ENCODE peak calls at places on chromosomes 11 and 22, in eight cellular contexts. One of them, this sample, is unnamed. For H3K4me1, the result is how much of the 10 kb centered on the place peaks cover.

GRCh38 chr11:123561046-123561781 is 93.2 kb downstream of the SCN3B start:
- DNase-seq in adrenal gland: no peak
- DNase-seq in left ventricle myocardium inferior: peak
- DNase-seq in GM23338: peak
- DNase-seq in A549: no peak
- DNase-seq in MM.1S: no peak
- DNase-seq in kidney: no peak
- DNase-seq in cardiac muscle cell: peak
- DNase-seq in this sample: no peak

GRCh38 chr11:794766-795637 is 3.1 kb downstream of the SLC25A22 start:
- DNase-seq in adrenal gland: no peak
- DNase-seq in left ventricle myocardium inferior: no peak
- DNase-seq in GM23338: no peak
- DNase-seq in A549: no peak
- DNase-seq in MM.1S: no peak
- DNase-seq in kidney: no peak
- DNase-seq in cardiac muscle cell: no peak
- DNase-seq in this sample: no peak

GRCh38 chr11:30788849-30789248 is 202.7 kb upstream of the MPPED2 start:
- DNase-seq in adrenal gland: no peak
- DNase-seq in left ventricle myocardium inferior: no peak
- DNase-seq in GM23338: no peak
- DNase-seq in A549: no peak
- DNase-seq in MM.1S: no peak
- DNase-seq in kidney: no peak
- DNase-seq in cardiac muscle cell: no peak
- DNase-seq in this sample: no peak

GRCh38 chr11:107040447-107041444 is 22.5 kb upstream of the GUCY1A2 start:
- DNase-seq in adrenal gland: no peak
- DNase-seq in left ventricle myocardium inferior: no peak
- DNase-seq in GM23338: no peak
- DNase-seq in A549: no peak
- DNase-seq in MM.1S: peak
- DNase-seq in kidney: no peak
- DNase-seq in cardiac muscle cell: peak
- DNase-seq in this sample: no peak

GRCh38 chr11:119460130-119460529 is 37.2 kb upstream of the THY1 start:
- DNase-seq in adrenal gland: no peak
- DNase-seq in left ventricle myocardium inferior: no peak
- DNase-seq in GM23338: peak
- DNase-seq in A549: no peak
- DNase-seq in MM.1S: no peak
- DNase-seq in kidney: no peak
- DNase-seq in cardiac muscle cell: no peak
- DNase-seq in this sample: no peak

GRCh38 chr11:9280655-9281301 is 15.6 kb upstream of the DENND5A start:
- DNase-seq in adrenal gland: no peak
- DNase-seq in left ventricle myocardium inferior: no peak
- DNase-seq in GM23338: no peak
- DNase-seq in A549: no peak
- DNase-seq in MM.1S: peak
- DNase-seq in kidney: no peak
- DNase-seq in cardiac muscle cell: peak
- DNase-seq in this sample: peak

GRCh38 chr11:59173964-59174663 is 2.2 kb downstream of the DTX4 start:
- DNase-seq in adrenal gland: no peak
- DNase-seq in left ventricle myocardium inferior: no peak
- DNase-seq in GM23338: peak
- DNase-seq in A549: no peak
- DNase-seq in MM.1S: no peak
- DNase-seq in kidney: peak
- DNase-seq in cardiac muscle cell: peak
- DNase-seq in this sample: no peak

GRCh38 chr11:16610738-16611388 is 127.6 kb upstream of the C11orf58 start:
- DNase-seq in adrenal gland: no peak
- DNase-seq in left ventricle myocardium inferior: no peak
- DNase-seq in GM23338: peak
- DNase-seq in A549: no peak
- DNase-seq in MM.1S: no peak
- DNase-seq in kidney: peak
- DNase-seq in cardiac muscle cell: no peak
- DNase-seq in this sample: no peak

GRCh38 chr11:86955674-86956522 is 703 bp upstream of the FZD4 start:
- DNase-seq in adrenal gland: peak
- DNase-seq in left ventricle myocardium inferior: peak
- DNase-seq in GM23338: peak
- DNase-seq in A549: peak
- DNase-seq in MM.1S: peak
- DNase-seq in kidney: peak
- DNase-seq in cardiac muscle cell: peak
- DNase-seq in this sample: no peak

GRCh38 chr11:82009133-82009532 is 724.5 kb downstream of the FAM181B start:
- DNase-seq in adrenal gland: no peak
- DNase-seq in left ventricle myocardium inferior: no peak
- DNase-seq in GM23338: no peak
- DNase-seq in A549: no peak
- DNase-seq in MM.1S: no peak
- DNase-seq in kidney: no peak
- DNase-seq in cardiac muscle cell: no peak
- DNase-seq in this sample: no peak

GRCh38 chr22:48536691-48537591 is 1290.7 kb downstream of the BRD1 start:
- DNase-seq in adrenal gland: no peak
- DNase-seq in left ventricle myocardium inferior: no peak
- DNase-seq in GM23338: no peak
- DNase-seq in A549: no peak
- DNase-seq in MM.1S: no peak
- DNase-seq in kidney: peak
- DNase-seq in cardiac muscle cell: no peak
- DNase-seq in this sample: no peak

GRCh38 chr22:48538291-48538820 is 1289.3 kb downstream of the BRD1 start:
- DNase-seq in adrenal gland: no peak
- DNase-seq in left ventricle myocardium inferior: no peak
- DNase-seq in GM23338: no peak
- DNase-seq in A549: no peak
- DNase-seq in MM.1S: no peak
- DNase-seq in kidney: no peak
- DNase-seq in cardiac muscle cell: no peak
- DNase-seq in this sample: no peak

GRCh38 chr22:48534395-48534958 is 1293.2 kb downstream of the BRD1 start:
- DNase-seq in adrenal gland: no peak
- DNase-seq in left ventricle myocardium inferior: no peak
- DNase-seq in GM23338: no peak
- DNase-seq in A549: no peak
- DNase-seq in MM.1S: no peak
- DNase-seq in kidney: no peak
- DNase-seq in cardiac muscle cell: no peak
- DNase-seq in this sample: no peak

GRCh38 chr22:48532986-48533385 is 1294.7 kb downstream of the BRD1 start:
- DNase-seq in adrenal gland: no peak
- DNase-seq in left ventricle myocardium inferior: no peak
- DNase-seq in GM23338: no peak
- DNase-seq in A549: no peak
- DNase-seq in MM.1S: no peak
- DNase-seq in kidney: no peak
- DNase-seq in cardiac muscle cell: no peak
- DNase-seq in this sample: no peak

DNA sequence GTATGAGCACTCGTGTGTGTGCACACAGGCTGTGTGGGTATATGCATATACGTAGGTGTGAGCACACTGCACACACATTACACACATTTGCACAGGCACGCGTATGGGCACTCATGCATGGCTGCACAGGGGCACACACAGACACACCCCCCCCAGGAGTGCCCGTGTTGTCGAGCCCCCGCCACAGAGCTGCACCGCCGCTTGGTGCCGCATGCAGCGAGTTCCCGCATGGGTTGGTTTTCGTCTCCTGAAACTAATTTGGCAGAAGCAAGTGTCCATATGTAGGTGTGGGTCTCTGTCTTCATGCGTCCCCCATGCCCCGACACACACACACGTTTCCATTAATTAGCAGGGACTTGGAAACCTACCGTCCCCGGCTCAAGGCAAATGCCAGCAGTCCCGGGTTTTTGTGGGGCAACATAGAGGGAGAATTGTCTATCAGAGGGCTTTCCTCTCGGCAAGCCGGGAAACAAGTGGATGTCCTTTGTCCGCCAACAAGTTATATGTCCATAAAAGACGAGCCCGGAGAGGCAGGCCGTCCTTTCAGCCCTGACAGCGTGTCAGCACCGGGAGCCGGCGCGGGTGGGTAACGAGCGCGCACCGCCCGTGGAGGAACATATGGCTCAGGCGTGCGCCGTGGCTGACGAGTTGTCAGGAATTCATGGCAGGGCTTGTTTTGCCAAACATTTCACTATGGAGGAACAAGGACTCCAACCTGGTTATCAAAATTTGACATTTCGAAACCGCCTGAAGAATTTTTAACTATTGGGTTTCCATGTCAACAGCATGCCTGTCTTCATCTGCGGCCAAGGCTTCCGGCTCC is 1291.6 kb downstream of the BRD1 start:
- DNase-seq in adrenal gland: no peak
- DNase-seq in left ventricle myocardium inferior: no peak
- DNase-seq in GM23338: no peak
- DNase-seq in A549: no peak
- DNase-seq in MM.1S: no peak
- DNase-seq in kidney: no peak
- DNase-seq in cardiac muscle cell: no peak
- DNase-seq in this sample: no peak
- H3K4me1 ChIP-seq in adrenal gland: under half
- H3K4me1 ChIP-seq in left ventricle myocardium inferior: under half
- H3K4me1 ChIP-seq in GM23338: under half
- H3K4me1 ChIP-seq in A549: under half
- H3K4me1 ChIP-seq in MM.1S: under half
- H3K4me1 ChIP-seq in kidney: under half
- H3K4me1 ChIP-seq in cardiac muscle cell: under half
- H3K4me1 ChIP-seq in this sample: under half

DNA sequence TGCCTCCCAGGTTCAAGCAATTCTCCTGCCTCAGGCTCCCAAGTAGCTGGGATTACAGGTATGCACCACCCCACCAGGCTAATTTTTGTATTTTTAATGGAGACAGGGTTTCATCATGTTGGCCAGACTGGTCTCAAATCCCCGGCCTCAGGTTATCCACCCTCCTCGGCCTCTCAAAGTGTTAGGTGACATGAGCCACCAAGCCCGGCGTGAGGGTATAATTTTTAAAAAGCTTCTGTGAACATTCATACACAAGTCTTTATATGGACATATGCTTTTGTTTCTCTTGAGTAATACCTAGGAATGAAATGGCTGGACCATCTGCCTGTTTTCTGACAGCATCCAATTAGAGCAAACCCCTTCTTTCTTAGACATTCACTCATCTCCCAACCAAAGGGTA is 14.3 kb upstream of the NAALAD2 start:
- DNase-seq in adrenal gland: no peak
- DNase-seq in left ventricle myocardium inferior: no peak
- DNase-seq in GM23338: no peak
- DNase-seq in A549: no peak
- DNase-seq in MM.1S: no peak
- DNase-seq in kidney: no peak
- DNase-seq in cardiac muscle cell: no peak
- DNase-seq in this sample: no peak
- H3K4me3 ChIP-seq in adrenal gland: no peak
- H3K4me3 ChIP-seq in left ventricle myocardium inferior: no peak
- H3K4me3 ChIP-seq in GM23338: no peak
- H3K4me3 ChIP-seq in A549: no peak
- H3K4me3 ChIP-seq in MM.1S: no peak
- H3K4me3 ChIP-seq in kidney: no peak
- H3K4me3 ChIP-seq in cardiac muscle cell: no peak
- H3K4me3 ChIP-seq in this sample: no peak

DNA sequence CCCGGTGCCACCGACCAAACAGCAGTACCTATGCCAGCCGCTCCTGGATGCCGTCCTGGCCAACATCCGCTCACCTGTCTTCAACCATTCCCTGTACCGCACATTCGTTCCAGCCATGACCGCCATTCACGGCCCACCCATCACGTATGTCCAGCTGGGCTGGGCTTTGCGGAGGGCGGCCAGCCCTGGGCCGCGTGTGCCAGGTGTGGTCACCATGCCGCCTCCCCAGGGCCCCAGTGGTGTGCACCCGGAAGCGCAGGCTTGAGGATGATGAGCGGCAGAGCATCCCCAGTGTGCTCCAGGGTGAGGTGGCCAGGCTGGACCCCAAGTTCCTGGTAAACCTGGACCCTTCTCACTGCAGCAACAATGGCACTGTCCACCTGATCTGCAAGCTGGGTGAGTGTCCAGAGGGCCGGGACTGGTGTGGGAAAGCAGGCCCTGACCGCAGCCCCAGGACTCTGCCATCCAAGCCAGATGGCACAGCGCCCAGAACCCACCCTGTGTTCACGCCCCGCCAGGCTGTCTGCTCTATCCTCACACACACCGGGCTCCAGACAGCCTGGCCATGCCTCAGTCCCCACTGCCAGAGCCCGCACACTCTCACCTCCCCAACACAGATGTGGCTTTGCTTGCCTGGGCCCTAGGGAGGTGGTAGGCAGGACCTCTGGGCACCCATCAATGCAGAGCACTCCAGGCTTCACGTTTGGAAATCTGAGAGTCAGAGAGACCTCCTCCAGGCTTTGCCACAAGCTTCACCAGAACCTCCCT is 77.6 kb downstream of the MED15 start:
- DNase-seq in adrenal gland: no peak
- DNase-seq in left ventricle myocardium inferior: peak
- DNase-seq in GM23338: no peak
- DNase-seq in A549: no peak
- DNase-seq in MM.1S: no peak
- DNase-seq in kidney: peak
- DNase-seq in cardiac muscle cell: no peak
- DNase-seq in this sample: no peak
- H3K27ac ChIP-seq in adrenal gland: peak
- H3K27ac ChIP-seq in left ventricle myocardium inferior: no peak
- H3K27ac ChIP-seq in GM23338: no peak
- H3K27ac ChIP-seq in A549: peak
- H3K27ac ChIP-seq in MM.1S: no peak
- H3K27ac ChIP-seq in kidney: no peak
- H3K27ac ChIP-seq in cardiac muscle cell: no peak
- H3K27ac ChIP-seq in this sample: peak

DNA sequence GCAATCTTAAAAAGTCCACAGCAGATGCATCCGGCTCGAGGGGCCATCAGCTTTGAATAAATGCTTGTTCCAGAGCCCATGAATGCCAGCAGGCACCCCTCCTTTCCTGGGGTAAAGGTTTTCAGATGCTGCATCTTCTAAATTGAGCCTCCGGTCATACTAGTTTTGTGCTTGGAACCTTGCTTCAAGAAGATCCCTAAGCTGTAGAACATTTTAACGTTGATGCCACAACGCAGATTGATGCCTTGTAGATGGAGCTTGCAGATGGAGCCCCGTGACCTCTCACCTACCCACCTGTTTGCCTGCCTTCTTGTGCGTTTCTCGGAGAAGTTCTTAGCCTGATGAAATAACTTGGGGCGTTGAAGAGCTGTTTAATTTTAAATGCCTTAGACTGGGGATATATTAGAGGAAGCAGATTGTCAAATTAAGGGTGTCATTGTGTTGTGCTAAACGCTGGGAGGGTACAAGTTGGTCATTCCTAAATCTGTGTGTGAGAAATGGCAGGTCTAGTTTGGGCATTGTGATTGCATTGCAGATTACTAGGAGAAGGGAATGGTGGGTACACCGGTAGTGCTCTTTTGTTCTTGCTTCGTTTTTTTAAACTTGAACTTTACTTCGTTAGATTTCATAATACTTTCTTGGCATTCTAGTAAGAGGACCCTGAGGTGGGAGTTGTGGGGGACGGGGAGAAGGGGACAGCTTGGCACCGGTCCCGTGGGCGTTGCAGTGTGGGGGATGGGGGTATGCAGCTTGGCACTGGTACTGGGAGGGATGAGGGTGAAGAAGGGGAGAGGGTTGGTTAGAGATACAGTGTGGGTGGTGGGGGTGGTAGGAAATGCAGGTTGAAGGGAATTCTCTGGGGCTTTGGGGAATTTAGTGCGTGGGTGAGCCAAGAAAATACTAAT is 1.9 kb downstream of the NEAT1 start:
- DNase-seq in adrenal gland: peak
- DNase-seq in left ventricle myocardium inferior: peak
- DNase-seq in GM23338: peak
- DNase-seq in A549: peak
- DNase-seq in MM.1S: peak
- DNase-seq in kidney: peak
- DNase-seq in cardiac muscle cell: peak
- DNase-seq in this sample: peak
- H3K4me1 ChIP-seq in adrenal gland: under half
- H3K4me1 ChIP-seq in left ventricle myocardium inferior: half or more
- H3K4me1 ChIP-seq in GM23338: half or more
- H3K4me1 ChIP-seq in A549: under half
- H3K4me1 ChIP-seq in MM.1S: under half
- H3K4me1 ChIP-seq in kidney: under half
- H3K4me1 ChIP-seq in cardiac muscle cell: half or more
- H3K4me1 ChIP-seq in this sample: half or more